ENCODE peak calls at places on chromosomes 12 and 14, in five cellular contexts. I is sigmoid colon, F is cardiac muscle cell, C is iPS DF 6.9, W is A549. G is an unnamed sample. For H3K4me1, the result is how much of the 10 kb centered on the place peaks cover.

GRCh38 chr12:91687052-91688017 is 458.3 kb downstream of the BTG1 start:
- DNase-seq in C (no peak), I (no peak), F (no peak), W (peak), G (no peak)

GRCh38 chr12:45419317-45419716 is 203.4 kb downstream of the ANO6 start:
- DNase-seq in I (no peak), F (no peak), W (no peak), C (no peak), G (no peak)

GRCh38 chr12:92649511-92650227 is 53.1 kb upstream of the PLEKHG7 start:
- DNase-seq in I (peak), W (peak), C (peak), F (peak), G (peak)

GRCh38 chr12:50686406-50686805 is 77.5 kb upstream of the ATF1 start:
- DNase-seq in I (no peak), F (no peak), C (no peak), W (no peak), G (no peak)

GRCh38 chr14:88245321-88245720 is 77.7 kb downstream of the KCNK10 start:
- DNase-seq in W (no peak), F (no peak), C (no peak), I (no peak), G (no peak)

GRCh38 chr12:62922539-62922938 is 12.4 kb downstream of the PPM1H start:
- DNase-seq in F (no peak), I (no peak), W (no peak), C (no peak), G (no peak)

GRCh38 chr14:86654558-86655184 is 1124.7 kb downstream of the FLRT2 start:
- DNase-seq in W (peak), C (peak), I (no peak), F (peak), G (peak)

GRCh38 chr12:52189376-52190174 is 2.2 kb downstream of the KRT80 start:
- DNase-seq in C (no peak), F (no peak), W (no peak), I (no peak), G (no peak)

GRCh38 chr12:90854136-90854689 is 100.8 kb downstream of the CCER1 start:
- DNase-seq in I (no peak), C (peak), F (peak), W (peak), G (peak)

GRCh38 chr14:52885230-52885629 is 65.6 kb downstream of the FERMT2 start:
- DNase-seq in C (no peak), W (no peak), I (no peak), F (no peak), G (no peak)

GRCh38 chr12:98653866-98654493 is 8.9 kb downstream of the APAF1 start:
- DNase-seq in I (no peak), F (peak), W (peak), C (peak), G (peak)

GRCh38 chr14:45426685-45427282 is 173.8 kb upstream of the MIS18BP1 start:
- DNase-seq in I (no peak), W (peak), C (peak), F (peak), G (peak)

GRCh38 chr12:106633451-106633823 is 50.6 kb downstream of the RFX4 start:
- DNase-seq in I (no peak), F (no peak), W (peak), C (no peak), G (no peak)

GRCh38 chr14:100666403-100666802 is 60.3 kb upstream of the DLK1 start:
- DNase-seq in W (no peak), F (no peak), I (no peak), C (no peak), G (no peak)
- H3K4me1 ChIP-seq in W (under half), F (under half), I (under half), C (under half), G (under half)

GRCh38 chr12:54040148-54040494 is 7.3 kb downstream of the HOXC5 start:
- DNase-seq in C (no peak), F (no peak), W (peak), I (no peak), G (no peak)
- H3K4me1 ChIP-seq in C (under half), F (under half), W (under half), I (under half), G (under half)

GRCh38 chr14:85417396-85417795 is 112.5 kb upstream of the FLRT2 start:
- DNase-seq in I (no peak), C (no peak), W (no peak), F (no peak), G (no peak)

GRCh38 chr14:85420707-85421106 is 109.2 kb upstream of the FLRT2 start:
- DNase-seq in W (no peak), C (no peak), I (no peak), F (no peak), G (no peak)

GRCh38 chr14:85416771-85417170 is 113.2 kb upstream of the FLRT2 start:
- DNase-seq in W (peak), F (no peak), I (no peak), C (no peak), G (no peak)

GRCh38 chr14:85420278-85420677 is 109.7 kb upstream of the FLRT2 start:
- DNase-seq in C (no peak), F (no peak), W (no peak), I (no peak), G (no peak)

DNA sequence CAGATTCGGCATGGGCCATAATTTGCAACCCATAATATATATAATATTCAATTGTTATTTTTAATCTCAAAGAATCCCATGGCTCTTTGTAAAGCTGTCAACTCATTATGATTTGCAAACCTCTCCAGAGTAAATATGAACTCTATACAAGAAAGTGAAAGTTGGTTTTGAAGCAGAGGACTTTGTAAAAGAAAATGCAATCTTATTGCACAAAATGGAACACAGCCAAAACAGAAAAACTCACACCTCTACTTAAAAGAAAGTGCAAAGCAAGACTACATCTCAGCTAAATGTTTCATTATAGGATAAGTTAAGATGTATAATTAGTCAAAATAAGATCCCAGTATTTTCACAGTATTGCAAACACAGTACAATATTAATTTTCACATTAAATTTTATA is 111.2 kb upstream of the FLRT2 start:
- DNase-seq in I (no peak), C (no peak), W (no peak), F (no peak), G (no peak)
- H3K4me1 ChIP-seq in I (under half), C (under half), W (under half), F (under half), G (under half)

GRCh38 chr14:91325211-91325610 is 80.7 kb upstream of the GPR68 start:
- DNase-seq in C (no peak), W (no peak), F (peak), I (no peak), G (no peak)
- H3K4me1 ChIP-seq in C (under half), W (under half), F (under half), I (under half), G (under half)

GRCh38 chr12:124776126-124776513 is 87.5 kb downstream of the SCARB1 start:
- DNase-seq in I (no peak), C (no peak), W (no peak), F (no peak), G (no peak)
- H3K4me1 ChIP-seq in I (under half), C (under half), W (under half), F (under half), G (under half)

GRCh38 chr14:68669101-68669500 is 123.8 kb downstream of the ZFP36L1 start:
- DNase-seq in F (no peak), I (peak), W (no peak), C (no peak), G (no peak)

GRCh38 chr14:68668531-68668930 is 124.3 kb downstream of the ZFP36L1 start:
- DNase-seq in F (no peak), W (no peak), C (no peak), I (no peak), G (no peak)

GRCh38 chr14:68669644-68670343 is 123.1 kb downstream of the ZFP36L1 start:
- DNase-seq in W (no peak), I (peak), C (no peak), F (no peak), G (no peak)

GRCh38 chr14:68671899-68672298 is 121.0 kb downstream of the ZFP36L1 start:
- DNase-seq in F (no peak), I (peak), C (no peak), W (no peak), G (no peak)

DNA sequence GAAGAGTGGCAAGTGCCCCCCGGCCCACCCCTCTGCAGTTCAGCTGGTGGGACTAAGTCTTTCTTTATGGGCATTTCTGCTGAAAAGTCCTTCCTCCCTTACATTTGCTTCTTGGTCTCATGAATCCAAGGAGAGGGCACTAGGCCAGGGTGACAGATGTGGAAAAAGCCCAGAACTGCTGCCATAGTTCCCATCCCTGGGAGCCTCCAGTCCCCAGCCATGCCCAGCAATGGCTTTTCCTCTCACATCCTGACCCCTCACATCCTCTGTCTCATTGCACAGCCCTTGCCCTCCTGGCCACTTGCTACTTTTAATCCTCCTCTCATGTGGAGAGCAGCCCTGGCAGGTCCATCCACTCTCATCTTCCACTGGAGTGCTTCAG is 122.5 kb downstream of the ZFP36L1 start:
- DNase-seq in W (no peak), F (no peak), C (no peak), I (peak), G (no peak)
- H3K4me1 ChIP-seq in W (under half), F (under half), C (under half), I (half or more), G (under half)

DNA sequence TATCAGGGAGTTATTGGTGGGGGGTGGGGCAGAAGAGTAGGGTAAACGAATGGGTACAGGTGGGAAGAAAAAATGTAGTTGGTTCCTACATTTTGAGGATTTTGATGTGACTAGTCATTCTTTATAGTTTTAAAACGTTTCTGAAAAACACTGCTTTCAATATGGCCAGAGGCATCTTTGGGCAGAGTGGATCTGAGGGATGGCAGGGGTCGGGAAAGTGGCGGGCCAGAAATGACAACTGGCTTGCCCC is 527 bp upstream of the ATP23 start:
- DNase-seq in F (no peak), W (no peak), I (no peak), C (no peak), G (no peak)
- H3K4me1 ChIP-seq in F (under half), W (under half), I (under half), C (under half), G (under half)

G was measured in neuronal stem cell.